ENCODE peak calls at places on chromosomes 4 and X, in eight cellular contexts. F is fibroblast of pulmonary artery, S is BJ, Y is H1, G is bronchial epithelial cell, L is transverse colon, W is IMR-90, C is neural crest cell. A is an unnamed sample.

GRCh38 chr4:61556277-61556676 is 356.2 kb downstream of the ADGRL3 start:
- DNase-seq in G (no peak), S (no peak), W (no peak), Y (no peak), C (no peak), F (peak), L (peak), A (no peak)

GRCh38 chr4:88991746-88992145 is 65.2 kb downstream of the FAM13A start:
- DNase-seq in C (no peak), S (no peak), F (peak), L (no peak), Y (no peak), G (peak), W (peak), A (no peak)

GRCh38 chrX:2502120-2502667 is 1.4 kb upstream of the DHRSX start:
- DNase-seq in W (no peak), G (no peak), L (no peak), Y (no peak), C (no peak), F (no peak), S (no peak), A (no peak)

GRCh38 chr4:81426770-81427604 is 44.7 kb downstream of the RASGEF1B start:
- DNase-seq in L (no peak), Y (no peak), S (no peak), W (peak), F (no peak), C (no peak), G (peak), A (no peak)

GRCh38 chr4:139901516-139902327 is 236.1 kb downstream of the MGST2 start:
- DNase-seq in C (no peak), S (no peak), L (no peak), W (peak), Y (no peak), G (peak), F (no peak), A (no peak)

GRCh38 chr4:107931775-107932321 is 499 bp downstream of the CYP2U1 start:
- DNase-seq in C (no peak), W (no peak), S (no peak), L (no peak), Y (no peak), G (no peak), F (no peak), A (no peak)

GRCh38 chr4:123877561-123877960 is 481.0 kb downstream of the SPRY1 start:
- DNase-seq in Y (no peak), F (peak), G (no peak), C (no peak), S (no peak), W (peak), L (no peak), A (no peak)

GRCh38 chr4:53694666-53695065 is 103.4 kb upstream of the LNX1 start:
- DNase-seq in F (no peak), S (no peak), Y (no peak), W (no peak), G (no peak), L (no peak), C (no peak), A (no peak)

GRCh38 chr4:168503652-168504362 is 7.0 kb downstream of the PALLD start:
- DNase-seq in G (peak), S (no peak), Y (no peak), L (no peak), W (no peak), C (no peak), F (peak), A (no peak)

GRCh38 chr4:187840814-187841213 is 154.8 kb upstream of the ZFP42 start:
- DNase-seq in G (peak), C (no peak), W (peak), S (no peak), F (no peak), L (no peak), Y (no peak), A (no peak)

GRCh38 chrX:35842657-35843056 is 44.5 kb downstream of the MAGEB16 start:
- DNase-seq in W (no peak), Y (no peak), G (no peak), C (no peak), L (no peak), S (no peak), F (no peak), A (no peak)

GRCh38 chr4:28868831-28869230 is 1851.3 kb upstream of the PCDH7 start:
- DNase-seq in G (no peak), Y (no peak), C (no peak), F (peak), S (no peak), L (no peak), W (no peak), A (no peak)

GRCh38 chr4:36051634-36052033 is 192.7 kb downstream of the ARAP2 start:
- DNase-seq in F (no peak), L (no peak), S (no peak), C (no peak), Y (no peak), G (no peak), W (no peak), A (no peak)

GRCh38 chr4:103424853-103425252 is 226.7 kb upstream of the CENPE start:
- DNase-seq in G (peak), F (peak), W (no peak), L (no peak), C (no peak), Y (no peak), S (no peak), A (no peak)

GRCh38 chrX:119512145-119512800 is 44.0 kb downstream of the SLC25A5 start:
- DNase-seq in C (peak), L (peak), Y (no peak), G (peak), S (no peak), F (peak), W (peak), A (no peak)
- TF ChIP-seq CTCF in C (peak), L (peak), Y (peak), G (peak), S (peak), F (peak), W (peak), A (no peak)

DNA sequence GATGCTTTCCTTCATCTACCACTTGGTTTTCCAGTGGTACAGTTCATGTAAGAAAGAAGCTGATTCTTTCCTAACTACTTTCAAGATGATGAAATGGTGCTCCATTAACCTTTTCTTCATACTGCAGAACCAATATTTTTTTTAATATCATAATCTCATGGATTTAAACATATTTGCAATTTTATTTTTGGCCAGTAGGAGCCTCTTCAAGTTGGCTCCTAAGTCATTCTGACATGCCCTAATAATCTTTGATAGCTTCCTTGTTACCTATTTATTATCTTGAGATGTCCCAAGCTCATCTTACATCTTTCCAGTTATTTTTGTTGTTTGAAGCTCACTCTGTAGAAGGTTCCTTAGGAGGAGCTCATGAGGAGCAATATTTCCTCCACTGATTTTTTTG is 170.2 kb downstream of the APBB2 start:
- DNase-seq in S (no peak), C (no peak), W (no peak), Y (no peak), L (no peak), F (no peak), G (peak), A (no peak)
- TF ChIP-seq CTCF in S (no peak), C (peak), W (no peak), Y (no peak), L (no peak), F (no peak), G (no peak), A (no peak)

GRCh38 chr4:16225681-16225995 is 633 bp downstream of the TAPT1 start:
- DNase-seq in W (no peak), L (no peak), C (no peak), S (no peak), Y (no peak), F (no peak), G (no peak), A (no peak)
- TF ChIP-seq CTCF in W (no peak), L (no peak), C (no peak), S (no peak), Y (no peak), F (no peak), G (no peak), A (no peak)

DNA sequence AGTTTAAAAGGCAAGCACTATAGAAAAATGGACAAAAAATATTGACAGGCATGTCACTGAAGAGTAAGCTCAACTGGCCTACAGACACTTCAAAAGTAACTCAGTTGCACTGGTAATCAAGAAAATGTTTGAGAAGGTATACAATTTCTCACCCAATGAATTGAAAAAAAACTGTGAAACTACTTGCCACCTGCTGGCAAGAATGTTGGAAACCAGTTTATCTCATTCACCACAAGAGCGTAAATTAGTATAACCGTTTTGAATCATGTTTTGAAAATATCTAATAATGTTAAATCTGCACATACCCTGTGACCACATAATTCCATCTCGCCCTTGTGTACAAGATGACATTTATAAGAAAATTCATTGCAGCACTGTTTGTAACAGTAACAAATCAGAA is 31.7 kb downstream of the TXK start:
- DNase-seq in L (no peak), W (no peak), C (no peak), Y (no peak), G (no peak), F (no peak), S (no peak), A (no peak)
- TF ChIP-seq CTCF in L (no peak), W (no peak), C (peak), Y (no peak), G (peak), F (peak), S (peak), A (no peak)

DNA sequence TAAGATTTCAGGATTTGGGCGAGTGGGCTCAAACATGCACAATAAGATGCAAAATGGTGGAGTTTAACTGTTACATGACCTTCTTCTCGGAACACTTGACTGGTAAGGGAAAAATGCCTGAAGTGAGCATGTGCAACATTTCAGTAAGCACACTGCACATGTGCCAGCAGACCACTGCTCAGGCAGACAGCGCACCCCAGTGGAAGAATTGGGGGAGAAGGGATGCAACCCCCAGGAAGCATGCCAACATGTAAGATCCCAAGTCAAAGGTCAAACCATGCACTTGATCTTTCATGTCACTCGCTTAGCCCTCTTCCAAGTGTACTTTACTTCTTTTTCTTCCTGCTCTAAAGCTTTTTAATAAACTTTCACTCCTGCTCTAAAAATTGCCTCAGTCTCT is 256.3 kb downstream of the CENPC start:
- DNase-seq in Y (peak), W (no peak), L (no peak), C (peak), G (peak), S (no peak), F (peak), A (no peak)
- TF ChIP-seq CTCF in Y (peak), W (peak), L (no peak), C (peak), G (peak), S (no peak), F (peak), A (no peak)